ENCODE peak calls at places on chromosomes 2 and 18, in ten cellular contexts. H, L, V, C, Z, F, Q, D, J and A are unnamed samples.

GRCh38 chr2:150063432-150063889 is 424.0 kb downstream of the RND3 start:
- DNase-seq in Z (no peak), Q (peak), D (no peak), L (no peak), V (no peak), J (no peak), C (peak), H (no peak), F (peak), A (no peak)

GRCh38 chr2:207337234-207338219 is 171.8 kb upstream of the KLF7 start:
- DNase-seq in L (no peak), Z (no peak), D (no peak), Q (peak), H (no peak), V (no peak), C (peak), F (no peak), J (no peak), A (no peak)

GRCh38 chr2:240412211-240412830 is 23.1 kb upstream of the GPC1 start:
- DNase-seq in C (no peak), Z (peak), L (no peak), J (no peak), F (no peak), D (no peak), V (no peak), Q (no peak), H (no peak), A (no peak)

GRCh38 chr2:28665041-28665704 is 86.5 kb upstream of the PPP1CB start:
- DNase-seq in J (no peak), L (no peak), F (peak), C (peak), Q (peak), H (no peak), V (no peak), Z (peak), D (no peak), A (no peak)

GRCh38 chr2:128734521-128735295 is 416.0 kb upstream of the HS6ST1 start:
- DNase-seq in J (no peak), Q (peak), L (peak), D (no peak), V (no peak), Z (no peak), C (peak), H (no peak), F (no peak), A (no peak)

GRCh38 chr2:62999905-63000304 is 50.7 kb upstream of the OTX1 start:
- DNase-seq in V (no peak), Q (peak), C (peak), J (no peak), H (no peak), L (no peak), F (peak), Z (peak), D (no peak), A (no peak)

GRCh38 chr2:240644859-240645301 is 19.6 kb downstream of the GPR35 start:
- DNase-seq in F (no peak), C (no peak), H (no peak), J (no peak), V (no peak), L (no peak), Q (no peak), Z (no peak), D (no peak), A (no peak)

GRCh38 chr2:236998250-236998649 is 87.4 kb upstream of the COPS8 start:
- DNase-seq in Z (no peak), Q (peak), L (no peak), D (no peak), F (peak), C (peak), V (peak), H (no peak), J (no peak), A (no peak)

GRCh38 chr2:47082976-47083375 is 72.1 kb downstream of the STPG4 start:
- DNase-seq in Q (no peak), L (no peak), J (no peak), Z (no peak), D (no peak), F (no peak), V (no peak), C (no peak), H (no peak), A (no peak)

GRCh38 chr2:204024906-204025475 is 88.4 kb downstream of the ICOS start:
- DNase-seq in H (no peak), C (no peak), F (no peak), V (no peak), J (no peak), L (no peak), Z (no peak), Q (no peak), D (no peak), A (no peak)

GRCh38 chr18:79458131-79458838 is 62.6 kb downstream of the NFATC1 start:
- DNase-seq in J (peak), D (no peak), Z (peak), H (no peak), V (no peak), Q (peak), L (peak), C (peak), F (peak), A (no peak)

GRCh38 chr18:79728931-79729586 is 49.5 kb downstream of the CTDP1 start:
- DNase-seq in Q (no peak), H (no peak), Z (no peak), L (no peak), V (no peak), J (no peak), F (no peak), D (no peak), C (no peak), A (no peak)

GRCh38 chr2:20177556-20178403 is 47.1 kb downstream of the SDC1 start:
- DNase-seq in L (no peak), V (no peak), F (no peak), J (no peak), C (no peak), H (no peak), D (no peak), Q (no peak), Z (no peak), A (no peak)

GRCh38 chr2:238884812-238885408 is 37.0 kb downstream of the TWIST2 start:
- DNase-seq in J (no peak), D (no peak), Z (no peak), L (no peak), Q (no peak), V (no peak), F (no peak), C (no peak), H (no peak), A (no peak)

GRCh38 chr2:194301946-194302345 is 1355.1 kb upstream of the SLC39A10 start:
- DNase-seq in C (no peak), J (no peak), V (peak), D (no peak), F (no peak), Z (no peak), L (peak), H (no peak), Q (no peak), A (no peak)

GRCh38 chr18:48992791-48993555 is 42.2 kb upstream of the SMAD7 start:
- DNase-seq in L (peak), V (no peak), H (peak), J (peak), Z (peak), D (no peak), C (no peak), Q (no peak), F (no peak), A (no peak)

GRCh38 chr2:179268277-179268935 is 3.8 kb upstream of the SESTD1 start:
- DNase-seq in D (no peak), Q (peak), V (no peak), J (no peak), C (peak), Z (peak), L (no peak), F (peak), H (no peak), A (no peak)

GRCh38 chr2:70674636-70675430 is 93.2 kb downstream of the ADD2 start:
- DNase-seq in H (no peak), Z (no peak), L (no peak), V (no peak), Q (no peak), J (no peak), C (no peak), F (no peak), D (no peak), A (no peak)

GRCh38 chr2:126657146-126657635 is 1.2 kb downstream of the GYPC start:
- DNase-seq in V (no peak), L (peak), F (peak), H (no peak), J (no peak), Z (peak), C (peak), Q (peak), D (no peak), A (peak)

GRCh38 chr2:234792566-234792965 is 159.3 kb upstream of the SH3BP4 start:
- DNase-seq in C (peak), L (peak), F (no peak), D (no peak), H (no peak), J (no peak), Q (peak), V (no peak), Z (no peak), A (no peak)

GRCh38 chr2:120305296-120305695 is 40.6 kb upstream of the INHBB start:
- DNase-seq in H (no peak), Q (peak), Z (no peak), C (no peak), D (no peak), F (peak), J (peak), V (no peak), L (peak), A (no peak)

GRCh38 chr2:215921884-215922283 is 91.5 kb downstream of the MREG start:
- DNase-seq in J (peak), L (no peak), Z (no peak), C (peak), V (no peak), D (no peak), Q (peak), F (peak), H (no peak), A (no peak)

GRCh38 chr2:67846341-67847070 is 216.3 kb downstream of the C1D start:
- DNase-seq in C (peak), J (peak), V (peak), Q (peak), Z (peak), H (peak), D (no peak), F (peak), L (peak), A (no peak)

GRCh38 chr18:37419272-37419671 is 146.3 kb downstream of the CELF4 start:
- DNase-seq in Z (no peak), L (no peak), J (no peak), F (no peak), Q (no peak), D (no peak), C (peak), H (no peak), V (no peak), A (no peak)

GRCh38 chr18:2459886-2460285 is 111.4 kb downstream of the METTL4 start:
- DNase-seq in C (peak), J (no peak), D (no peak), L (no peak), Z (no peak), V (no peak), F (no peak), Q (no peak), H (no peak), A (no peak)